ENCODE peak calls at places on chromosomes 5 and 9, in four cellular contexts. A, M, R and O are unnamed samples.

GRCh38 chr5:34460496-34460895 is 195.6 kb upstream of the RAI14 start:
- DNase-seq in A (no peak), M (no peak), R (no peak), O (no peak)

GRCh38 chr9:136942881-136943230 is 1.7 kb downstream of the FBXW5 start:
- DNase-seq in A (no peak), M (no peak), R (no peak), O (no peak)

GRCh38 chr5:113447651-113448050 is 12.9 kb upstream of the TSSK1B start:
- DNase-seq in A (no peak), M (no peak), R (peak), O (no peak)

GRCh38 chr9:121372563-121373400 is 2.7 kb upstream of the STOM start:
- DNase-seq in A (no peak), M (no peak), R (no peak), O (no peak)

GRCh38 chr5:59596586-59597348 is 296.8 kb downstream of the PDE4D start:
- DNase-seq in A (no peak), M (no peak), R (peak), O (no peak)

GRCh38 chr5:92002875-92003274 is 619.8 kb upstream of the ARRDC3 start:
- DNase-seq in A (no peak), M (no peak), R (no peak), O (no peak)

GRCh38 chr9:99593621-99594020 is 228.1 kb upstream of the NR4A3 start:
- DNase-seq in A (no peak), M (no peak), R (no peak), O (no peak)

GRCh38 chr5:38069360-38069759 is 189.0 kb upstream of the EGFLAM start:
- DNase-seq in A (no peak), M (no peak), R (no peak), O (no peak)

GRCh38 chr5:83925952-83926351 is 205.3 kb upstream of the HAPLN1 start:
- DNase-seq in A (no peak), M (no peak), R (no peak), O (no peak)

GRCh38 chr5:73418244-73418691 is 30.3 kb downstream of the FOXD1 start:
- DNase-seq in A (no peak), M (no peak), R (no peak), O (no peak)

GRCh38 chr9:90086076-90086475 is 481.3 kb downstream of the GADD45G start:
- DNase-seq in A (no peak), M (no peak), R (no peak), O (no peak)

GRCh38 chr5:54988218-54988617 is 2.8 kb upstream of the ESM1 start:
- DNase-seq in A (no peak), M (no peak), R (no peak), O (no peak)

GRCh38 chr5:102733534-102733933 is 21.6 kb upstream of the PAM start:
- DNase-seq in A (no peak), M (no peak), R (no peak), O (no peak)

GRCh38 chr9:75001719-75002421 is 26.2 kb downstream of the CARNMT1 start:
- DNase-seq in A (no peak), M (no peak), R (peak), O (no peak)

GRCh38 chr9:119137479-119137878 is 231.8 kb downstream of the BRINP1 start:
- DNase-seq in A (no peak), M (no peak), R (no peak), O (no peak)

GRCh38 chr9:78213696-78214095 is 22.2 kb upstream of the CEP78 start:
- DNase-seq in A (no peak), M (no peak), R (peak), O (no peak)

GRCh38 chr5:35120745-35121144 is 73.0 kb upstream of the AGXT2 start:
- DNase-seq in A (no peak), M (no peak), R (no peak), O (no peak)

GRCh38 chr9:121298689-121299112 is 30.7 kb downstream of the GSN start:
- DNase-seq in A (no peak), M (no peak), R (no peak), O (peak)

GRCh38 chr9:4147476-4148214 is 152.2 kb downstream of the GLIS3 start:
- DNase-seq in A (no peak), M (no peak), R (no peak), O (no peak)

GRCh38 chr5:108259306-108259705 is 122.6 kb downstream of the FBXL17 start:
- DNase-seq in A (no peak), M (no peak), R (peak), O (no peak)

GRCh38 chr9:135242406-135242805 is 154.9 kb downstream of the OLFM1 start:
- DNase-seq in A (no peak), M (no peak), R (no peak), O (peak)

GRCh38 chr9:132486706-132487350 is 76.8 kb downstream of the CFAP77 start:
- DNase-seq in A (no peak), M (no peak), R (no peak), O (no peak)

GRCh38 chr5:113177225-113177624 is 200.6 kb downstream of the DCP2 start:
- DNase-seq in A (no peak), M (no peak), R (no peak), O (no peak)